ENCODE peak calls at places on chromosomes 5 and 9, in ten cellular contexts. N is mammary epithelial cell, S is tibial nerve, G is GM23248, K is PC-9, L is BE2C, O is esophagus squamous epithelium, H is fibroblast of lung, P is tibial artery, T is IMR-90. W is an unnamed sample. For H3K27me3, the result is how much of the 10 kb centered on the place peaks cover.

GRCh38 chr9:90444609-90445008 is 198.0 kb downstream of the DIRAS2 start:
- DNase-seq in N (no peak), S (no peak), G (no peak), K (no peak), L (no peak), O (no peak), H (no peak), P (no peak), T (no peak), W (no peak)

GRCh38 chr5:149990518-149991376 is 9.7 kb downstream of the TIGD6 start:
- DNase-seq in N (peak), S (peak), G (peak), K (peak), L (peak), O (no peak), H (peak), P (peak), T (peak), W (peak)

GRCh38 chr9:91758491-91758981 is 191.5 kb downstream of the ROR2 start:
- DNase-seq in N (peak), S (no peak), G (peak), K (peak), L (peak), O (no peak), H (peak), P (no peak), T (peak), W (peak)

GRCh38 chr9:78994476-78994875 is 577.3 kb upstream of the TLE4 start:
- DNase-seq in N (no peak), S (no peak), G (no peak), K (no peak), L (no peak), O (no peak), H (no peak), P (no peak), T (no peak), W (no peak)

GRCh38 chr9:110835404-110835803 is 166.8 kb downstream of the MUSK start:
- DNase-seq in N (peak), S (no peak), G (peak), K (no peak), L (no peak), O (no peak), H (peak), P (no peak), T (peak), W (no peak)

GRCh38 chr5:108925073-108925472 is 177.4 kb downstream of the FER start:
- DNase-seq in N (no peak), S (no peak), G (no peak), K (no peak), L (no peak), O (no peak), H (no peak), P (no peak), T (no peak), W (no peak)

GRCh38 chr9:34246453-34246852 is 67.6 kb downstream of the UBAP1 start:
- DNase-seq in N (no peak), S (no peak), G (no peak), K (no peak), L (no peak), O (no peak), H (no peak), P (no peak), T (no peak), W (no peak)

GRCh38 chr5:121628783-121629182 is 222.9 kb upstream of the FTMT start:
- DNase-seq in N (no peak), S (no peak), G (no peak), K (no peak), L (peak), O (no peak), H (no peak), P (peak), T (no peak), W (no peak)

GRCh38 chr5:10306806-10307205 is 896 bp downstream of the CMBL start:
- DNase-seq in N (no peak), S (no peak), G (no peak), K (no peak), L (no peak), O (no peak), H (no peak), P (no peak), T (no peak), W (no peak)

GRCh38 chr5:10306114-10306513 is 1.6 kb downstream of the CMBL start:
- DNase-seq in N (no peak), S (no peak), G (no peak), K (no peak), L (no peak), O (no peak), H (no peak), P (no peak), T (no peak), W (no peak)

GRCh38 chr5:10304932-10305331 is 2.8 kb downstream of the CMBL start:
- DNase-seq in N (no peak), S (no peak), G (no peak), K (no peak), L (no peak), O (no peak), H (no peak), P (no peak), T (no peak), W (no peak)

GRCh38 chr5:10308844-10309243 is 1.1 kb upstream of the CMBL start:
- DNase-seq in N (no peak), S (no peak), G (no peak), K (no peak), L (no peak), O (no peak), H (no peak), P (no peak), T (no peak), W (no peak)

DNA sequence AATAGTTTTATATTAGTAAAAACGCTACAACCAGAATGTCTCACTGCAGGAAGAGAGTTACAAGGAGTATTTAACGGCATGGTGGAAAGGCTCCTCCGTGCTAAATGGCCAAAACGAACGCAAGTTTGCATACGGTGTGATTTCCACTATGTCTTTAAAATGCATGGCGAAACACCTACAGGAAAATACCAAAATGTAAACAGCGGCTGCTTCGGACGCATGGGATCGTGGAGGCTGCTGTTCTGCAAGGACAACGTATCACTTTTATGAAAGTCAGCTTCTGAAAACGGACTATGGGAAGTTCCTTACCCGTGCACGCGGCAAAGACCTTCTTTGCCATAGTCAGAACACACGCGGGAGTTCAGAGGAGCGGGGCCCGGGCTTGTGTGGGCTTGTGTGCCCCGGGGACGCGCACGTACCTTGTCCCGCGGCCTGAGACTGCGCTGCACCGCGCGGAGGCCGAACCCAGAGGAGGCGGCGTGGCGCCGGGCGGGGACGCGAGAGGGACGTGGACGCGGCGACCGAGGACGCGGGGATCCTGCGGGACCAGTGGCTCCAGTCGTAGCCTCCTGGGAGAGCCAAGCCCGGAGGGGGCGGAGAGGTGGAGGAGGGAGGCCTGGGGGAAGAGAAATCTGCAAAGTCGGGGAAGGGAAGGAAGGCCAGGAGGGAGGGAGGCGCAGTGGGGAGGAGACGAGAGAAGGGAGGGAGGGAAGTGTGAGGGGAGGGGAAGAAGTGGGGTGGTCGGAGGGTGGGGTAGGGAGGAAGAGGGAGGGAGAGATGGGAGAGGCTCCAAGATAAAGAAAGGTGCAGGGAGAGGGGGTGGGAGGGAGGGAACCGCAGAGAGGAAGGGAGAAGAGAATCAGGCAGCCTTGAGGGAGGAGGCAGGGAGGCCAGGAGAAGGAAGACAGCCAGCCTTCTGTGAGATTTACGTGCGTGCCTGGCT is at the start of gene CMBL:
- DNase-seq in N (peak), S (no peak), G (peak), K (peak), L (peak), O (no peak), H (peak), P (peak), T (peak), W (peak)
- H3K4me3 ChIP-seq in N (peak), S (peak), G (peak), K (peak), L (peak), O (peak), H (peak), P (peak), T (peak), W (peak)

DNA sequence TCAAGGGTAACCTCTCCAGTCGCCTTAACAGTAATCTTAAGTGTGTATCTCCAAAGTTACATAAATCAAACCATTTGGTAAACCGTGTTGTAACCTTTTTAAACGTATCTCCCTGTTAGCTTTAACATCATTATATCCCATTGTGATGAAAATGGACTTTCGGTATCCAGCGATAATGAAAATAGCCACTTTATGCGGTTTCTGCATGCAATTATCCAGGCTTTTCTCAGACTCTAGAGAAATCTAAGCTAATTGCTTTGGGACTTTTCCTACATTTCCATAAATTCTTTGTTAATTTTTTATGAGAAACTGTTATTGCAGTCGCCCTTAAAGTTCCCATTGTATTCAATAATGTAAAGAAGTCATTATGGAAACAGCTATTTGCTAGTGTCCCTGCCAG is 170.7 kb downstream of the ZNF608 start:
- DNase-seq in N (no peak), S (no peak), G (no peak), K (no peak), L (no peak), O (no peak), H (no peak), P (no peak), T (no peak), W (no peak)
- H3K27me3 ChIP-seq in N (under half), S (under half), G (under half), K (under half), L (under half), O (under half), H (under half), P (under half), T (under half), W (under half)

DNA sequence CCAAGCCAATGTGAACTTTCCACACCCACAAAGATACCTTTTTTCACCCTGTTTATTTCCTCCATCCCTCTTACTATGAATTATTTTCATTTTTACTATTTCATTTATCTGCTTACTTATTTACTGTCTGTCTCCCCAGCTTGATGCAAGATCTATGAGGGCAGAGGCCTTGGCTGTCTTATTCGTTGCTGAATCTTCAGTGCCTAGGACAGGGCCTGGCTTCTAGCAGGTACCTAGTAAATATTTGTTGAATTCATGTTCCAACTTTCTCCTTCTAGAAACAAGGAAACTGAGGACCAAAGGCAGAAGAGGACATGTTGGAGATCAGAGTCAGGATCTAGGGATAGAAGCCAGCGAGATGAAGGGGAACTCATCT is 543 bp upstream of the DNM1 start:
- DNase-seq in N (no peak), S (no peak), G (no peak), K (no peak), L (no peak), O (no peak), H (no peak), P (no peak), T (no peak), W (no peak)
- H3K4me3 ChIP-seq in N (no peak), S (no peak), G (no peak), K (no peak), L (peak), O (no peak), H (no peak), P (peak), T (no peak), W (no peak)

GRCh38 chr9:126615791-126616447 is 2.2 kb downstream of the LMX1B start:
- DNase-seq in N (peak), S (no peak), G (no peak), K (no peak), L (no peak), O (no peak), H (no peak), P (no peak), T (no peak), W (no peak)

GRCh38 chr9:126616521-126616976 is 2.8 kb downstream of the LMX1B start:
- DNase-seq in N (peak), S (no peak), G (no peak), K (no peak), L (no peak), O (no peak), H (no peak), P (no peak), T (no peak), W (no peak)

GRCh38 chr9:126614455-126615248 is 924 bp downstream of the LMX1B start:
- DNase-seq in N (peak), S (no peak), G (no peak), K (no peak), L (no peak), O (no peak), H (no peak), P (peak), T (no peak), W (no peak)

GRCh38 chr9:126614088-126614454 is 343 bp downstream of the LMX1B start:
- DNase-seq in N (no peak), S (no peak), G (no peak), K (no peak), L (no peak), O (no peak), H (no peak), P (peak), T (no peak), W (peak)

DNA sequence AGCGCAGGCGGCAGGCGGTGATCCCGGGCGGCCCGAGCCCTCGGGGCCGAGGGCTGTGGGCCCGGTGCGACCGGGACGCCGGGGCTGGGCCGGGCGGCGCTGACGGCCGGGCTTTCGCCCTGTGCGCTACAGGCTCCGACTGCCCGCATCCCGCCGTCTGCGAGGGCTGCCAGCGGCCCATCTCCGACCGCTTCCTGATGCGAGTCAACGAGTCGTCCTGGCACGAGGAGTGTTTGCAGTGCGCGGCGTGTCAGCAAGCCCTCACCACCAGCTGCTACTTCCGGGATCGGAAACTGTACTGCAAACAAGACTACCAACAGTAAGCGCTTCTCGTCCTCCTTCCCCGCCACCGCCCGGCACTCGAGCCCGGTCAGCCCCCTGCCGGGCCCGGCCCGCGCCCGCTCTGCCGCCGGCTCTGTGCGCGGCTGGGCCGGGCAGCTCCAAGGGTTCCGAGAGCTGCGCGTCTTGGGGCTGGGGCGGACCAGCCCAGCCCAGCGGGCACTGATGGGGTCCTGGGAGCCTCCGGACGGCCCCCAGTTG is 1.6 kb downstream of the LMX1B start:
- DNase-seq in N (peak), S (no peak), G (peak), K (no peak), L (no peak), O (no peak), H (peak), P (no peak), T (peak), W (no peak)
- H3K27me3 ChIP-seq in N (under half), S (half or more), G (under half), K (under half), L (half or more), O (half or more), H (half or more), P (half or more), T (half or more), W (under half)

GRCh38 chr9:117164512-117164911 is 250.3 kb downstream of the ASTN2 start:
- DNase-seq in N (no peak), S (no peak), G (no peak), K (no peak), L (no peak), O (no peak), H (no peak), P (no peak), T (no peak), W (no peak)

GRCh38 chr9:117170567-117170966 is 244.3 kb downstream of the ASTN2 start:
- DNase-seq in N (no peak), S (no peak), G (no peak), K (no peak), L (no peak), O (no peak), H (no peak), P (no peak), T (no peak), W (no peak)

DNA sequence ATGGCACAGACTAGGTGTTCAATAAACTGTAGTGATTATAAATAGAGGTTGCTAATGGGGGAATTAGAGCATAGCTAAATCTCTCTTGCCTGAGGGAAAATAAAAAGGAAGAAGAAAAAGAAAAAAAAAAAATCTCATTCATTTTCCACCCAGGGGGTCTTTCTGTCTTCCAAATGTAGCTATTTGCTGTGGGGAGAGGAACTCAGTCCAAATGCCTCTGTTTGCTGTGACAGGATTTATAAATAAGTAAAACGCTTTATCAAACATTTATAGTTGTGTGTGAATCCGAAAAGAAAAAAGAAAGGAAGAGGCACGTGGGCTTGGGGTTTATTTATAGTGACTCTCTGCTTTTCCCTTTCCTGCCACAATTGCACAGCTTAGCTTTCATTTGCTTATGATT is 245.8 kb downstream of the ASTN2 start:
- DNase-seq in N (no peak), S (no peak), G (no peak), K (no peak), L (no peak), O (no peak), H (no peak), P (no peak), T (no peak), W (no peak)
- H3K4me3 ChIP-seq in N (no peak), S (no peak), G (no peak), K (no peak), L (no peak), O (no peak), H (no peak), P (no peak), T (no peak), W (no peak)

GRCh38 chr9:136476369-136477150 is 6.3 kb downstream of the SEC16A start:
- DNase-seq in N (no peak), S (no peak), G (no peak), K (no peak), L (no peak), O (no peak), H (no peak), P (no peak), T (no peak), W (no peak)
- H3K27me3 ChIP-seq in N (under half), S (under half), G (under half), K (under half), L (under half), O (under half), H (under half), P (under half), T (under half), W (under half)

GRCh38 chr9:38043931-38044623 is 24.9 kb downstream of the SHB start:
- DNase-seq in N (no peak), S (no peak), G (no peak), K (no peak), L (no peak), O (no peak), H (no peak), P (no peak), T (no peak), W (no peak)

GRCh38 chr9:38048319-38048969 is 20.6 kb downstream of the SHB start:
- DNase-seq in N (peak), S (no peak), G (peak), K (no peak), L (no peak), O (no peak), H (peak), P (no peak), T (peak), W (no peak)

GRCh38 chr9:38044706-38045105 is 24.3 kb downstream of the SHB start:
- DNase-seq in N (no peak), S (no peak), G (no peak), K (no peak), L (no peak), O (no peak), H (no peak), P (no peak), T (no peak), W (no peak)

GRCh38 chr9:38046669-38047300 is 22.2 kb downstream of the SHB start:
- DNase-seq in N (peak), S (no peak), G (peak), K (peak), L (no peak), O (no peak), H (peak), P (no peak), T (peak), W (peak)

DNA sequence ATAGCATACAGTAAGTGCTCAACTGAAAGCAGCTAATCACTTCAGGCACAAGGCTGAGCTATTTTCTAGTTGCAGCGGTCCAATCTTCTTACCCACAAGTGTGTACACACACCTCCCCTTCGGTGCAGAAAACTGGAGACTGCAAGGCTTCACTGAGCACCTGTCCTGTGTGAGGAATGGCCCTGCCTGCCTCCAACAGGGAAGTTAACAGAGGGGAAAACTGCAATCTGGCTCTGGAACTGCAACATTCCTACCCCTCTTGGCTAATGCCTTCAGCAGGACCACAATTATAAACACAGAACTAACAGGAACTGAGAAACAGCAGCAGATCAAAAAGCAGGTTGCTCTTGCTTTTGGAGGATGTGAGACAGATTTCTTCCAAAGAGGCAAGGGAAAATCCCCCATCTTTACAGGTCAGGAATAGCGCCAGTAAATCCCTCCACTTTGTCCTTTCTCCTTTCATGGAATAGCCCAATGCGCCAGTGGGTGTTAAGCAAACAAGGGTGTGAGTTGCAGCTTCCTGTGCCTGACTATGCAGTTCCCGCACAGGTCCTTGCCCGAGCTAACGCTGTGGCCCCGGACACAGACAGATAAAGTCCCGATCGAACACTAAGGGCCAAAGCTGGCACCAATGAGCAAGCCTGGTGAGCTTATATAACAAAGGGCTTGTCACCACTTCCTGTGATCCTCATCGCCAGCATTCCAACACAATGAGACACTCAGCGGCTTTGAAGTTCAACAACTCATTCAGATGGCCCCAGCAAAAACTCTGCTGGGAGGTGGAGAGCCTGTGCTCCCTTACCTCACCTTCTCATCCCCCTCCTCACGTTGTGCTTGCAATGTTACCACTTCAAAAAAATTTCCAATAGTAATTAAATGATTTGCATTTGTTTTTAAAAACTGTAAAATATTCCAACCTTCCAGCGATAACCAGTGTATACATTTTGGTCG is 21.5 kb downstream of the SHB start:
- DNase-seq in N (peak), S (no peak), G (peak), K (peak), L (no peak), O (no peak), H (peak), P (no peak), T (peak), W (peak)
- H3K4me3 ChIP-seq in N (no peak), S (no peak), G (peak), K (peak), L (no peak), O (peak), H (no peak), P (peak), T (peak), W (no peak)

W was measured in MG63.